ENCODE peak calls at places on chromosome 4, in ten cellular contexts. G, W, X, S, A, T, D, K, I and Q are unnamed samples.

GRCh38 chr4:88522702-88523324 is 763 bp downstream of the PYURF start:
- DNase-seq in G (no peak), W (peak), X (no peak), S (peak), A (peak), T (no peak), D (peak), K (no peak), I (no peak), Q (peak)

GRCh38 chr4:104966349-104967033 is 180.2 kb upstream of the TET2 start:
- DNase-seq in G (no peak), W (no peak), X (no peak), S (peak), A (peak), T (peak), D (no peak), K (no peak), I (peak), Q (no peak)

GRCh38 chr4:7254736-7255487 is 62.6 kb downstream of the SORCS2 start:
- DNase-seq in G (no peak), W (peak), X (no peak), S (peak), A (no peak), T (no peak), D (peak), K (no peak), I (no peak), Q (no peak)

GRCh38 chr4:8202526-8203375 is 3.7 kb downstream of the SH3TC1 start:
- DNase-seq in G (no peak), W (no peak), X (no peak), S (no peak), A (no peak), T (no peak), D (no peak), K (no peak), I (no peak), Q (no peak)

GRCh38 chr4:17690898-17691297 is 76.5 kb downstream of the MED28 start:
- DNase-seq in G (no peak), W (no peak), X (no peak), S (no peak), A (peak), T (no peak), D (no peak), K (no peak), I (peak), Q (no peak)

GRCh38 chr4:150108693-150109092 is 30.4 kb downstream of the DCLK2 start:
- DNase-seq in G (no peak), W (no peak), X (no peak), S (no peak), A (no peak), T (no peak), D (no peak), K (no peak), I (no peak), Q (no peak)

GRCh38 chr4:139419388-139419914 is 34.5 kb upstream of the RAB33B start:
- DNase-seq in G (no peak), W (peak), X (no peak), S (peak), A (no peak), T (no peak), D (no peak), K (peak), I (peak), Q (peak)

GRCh38 chr4:30901781-30902479 is 181.8 kb downstream of the PCDH7 start:
- DNase-seq in G (no peak), W (no peak), X (no peak), S (no peak), A (no peak), T (no peak), D (no peak), K (no peak), I (no peak), Q (no peak)

GRCh38 chr4:175090116-175090515 is 172.0 kb downstream of the ADAM29 start:
- DNase-seq in G (no peak), W (no peak), X (no peak), S (no peak), A (no peak), T (no peak), D (no peak), K (no peak), I (no peak), Q (no peak)

GRCh38 chr4:150395872-150396271 is 186.1 kb upstream of the MAB21L2 start:
- DNase-seq in G (no peak), W (no peak), X (no peak), S (no peak), A (no peak), T (no peak), D (no peak), K (no peak), I (no peak), Q (no peak)

GRCh38 chr4:21811576-21811975 is 137.0 kb downstream of the KCNIP4 start:
- DNase-seq in G (no peak), W (no peak), X (no peak), S (peak), A (peak), T (no peak), D (no peak), K (peak), I (no peak), Q (no peak)

GRCh38 chr4:153538408-153539057 is 72.4 kb downstream of the TMEM131L start:
- DNase-seq in G (no peak), W (no peak), X (no peak), S (peak), A (no peak), T (no peak), D (no peak), K (no peak), I (no peak), Q (no peak)

GRCh38 chr4:138409670-138410069 is 167.5 kb upstream of the SLC7A11 start:
- DNase-seq in G (no peak), W (no peak), X (no peak), S (no peak), A (no peak), T (no peak), D (no peak), K (no peak), I (no peak), Q (no peak)

GRCh38 chr4:41525129-41525528 is 12.8 kb upstream of the LIMCH1 start:
- DNase-seq in G (no peak), W (peak), X (no peak), S (peak), A (no peak), T (no peak), D (no peak), K (peak), I (no peak), Q (no peak)

GRCh38 chr4:10926025-10926424 is 241.5 kb upstream of the CLNK start:
- DNase-seq in G (no peak), W (peak), X (no peak), S (peak), A (no peak), T (no peak), D (no peak), K (peak), I (no peak), Q (no peak)

GRCh38 chr4:7539659-7540058 is 104.9 kb upstream of the PSAPL1 start:
- DNase-seq in G (peak), W (peak), X (peak), S (no peak), A (peak), T (peak), D (no peak), K (no peak), I (no peak), Q (peak)

GRCh38 chr4:47213539-47213938 is 182.2 kb downstream of the GABRB1 start:
- DNase-seq in G (no peak), W (no peak), X (no peak), S (no peak), A (no peak), T (no peak), D (no peak), K (no peak), I (no peak), Q (no peak)

GRCh38 chr4:41746025-41746439 is 2.5 kb downstream of the PHOX2B start:
- DNase-seq in G (no peak), W (no peak), X (no peak), S (no peak), A (no peak), T (no peak), D (no peak), K (no peak), I (no peak), Q (no peak)

GRCh38 chr4:165016971-165017370 is 14.8 kb upstream of the TRIM60 start:
- DNase-seq in G (no peak), W (no peak), X (no peak), S (peak), A (peak), T (no peak), D (no peak), K (no peak), I (no peak), Q (no peak)

GRCh38 chr4:159296061-159296460 is 193.2 kb downstream of the RAPGEF2 start:
- DNase-seq in G (no peak), W (no peak), X (no peak), S (no peak), A (peak), T (no peak), D (no peak), K (peak), I (no peak), Q (no peak)

GRCh38 chr4:28350485-28350884 is 1489.8 kb downstream of the STIM2 start:
- DNase-seq in G (no peak), W (no peak), X (no peak), S (peak), A (peak), T (no peak), D (no peak), K (no peak), I (no peak), Q (no peak)

GRCh38 chr4:48032721-48033120 is 16.1 kb downstream of the NIPAL1 start:
- DNase-seq in G (no peak), W (no peak), X (no peak), S (peak), A (no peak), T (no peak), D (no peak), K (no peak), I (no peak), Q (no peak)

GRCh38 chr4:8332038-8332857 is 62.7 kb downstream of the HTRA3 start:
- DNase-seq in G (no peak), W (no peak), X (no peak), S (no peak), A (no peak), T (no peak), D (no peak), K (no peak), I (no peak), Q (no peak)

GRCh38 chr4:161714022-161714751 is 449.6 kb downstream of the FSTL5 start:
- DNase-seq in G (no peak), W (peak), X (no peak), S (no peak), A (peak), T (no peak), D (no peak), K (peak), I (no peak), Q (no peak)

GRCh38 chr4:187270154-187270553 is 546.5 kb upstream of the FAT1 start:
- DNase-seq in G (no peak), W (no peak), X (no peak), S (no peak), A (no peak), T (no peak), D (no peak), K (no peak), I (no peak), Q (no peak)

GRCh38 chr4:157992948-157993839 is 179.6 kb downstream of the GASK1B start:
- DNase-seq in G (no peak), W (no peak), X (no peak), S (no peak), A (no peak), T (no peak), D (no peak), K (no peak), I (no peak), Q (no peak)

GRCh38 chr4:112140536-112140935 is 4.7 kb upstream of the FAM241A start:
- DNase-seq in G (no peak), W (no peak), X (no peak), S (peak), A (no peak), T (no peak), D (no peak), K (no peak), I (no peak), Q (no peak)

GRCh38 chr4:137534516-137534915 is 2.2 kb upstream of the PCDH18 start:
- DNase-seq in G (no peak), W (no peak), X (no peak), S (peak), A (no peak), T (no peak), D (no peak), K (no peak), I (no peak), Q (no peak)

GRCh38 chr4:109432676-109433075 is 939 bp upstream of the SEC24B start:
- DNase-seq in G (no peak), W (peak), X (no peak), S (peak), A (no peak), T (peak), D (no peak), K (peak), I (no peak), Q (no peak)

GRCh38 chr4:57037982-57038604 is 59.4 kb downstream of the POLR2B start:
- DNase-seq in G (no peak), W (no peak), X (no peak), S (peak), A (peak), T (no peak), D (peak), K (no peak), I (peak), Q (peak)

GRCh38 chr4:68373513-68373912 is 23.6 kb upstream of the YTHDC1 start:
- DNase-seq in G (peak), W (peak), X (peak), S (peak), A (no peak), T (peak), D (peak), K (peak), I (peak), Q (peak)

GRCh38 chr4:123867910-123868587 is 471.5 kb downstream of the SPRY1 start:
- DNase-seq in G (no peak), W (no peak), X (no peak), S (peak), A (no peak), T (no peak), D (no peak), K (no peak), I (no peak), Q (no peak)

GRCh38 chr4:119139316-119139715 is 3.7 kb downstream of the MYOZ2 start:
- DNase-seq in G (no peak), W (no peak), X (no peak), S (peak), A (no peak), T (no peak), D (no peak), K (peak), I (no peak), Q (no peak)

GRCh38 chr4:124097447-124097846 is 615.1 kb downstream of the ANKRD50 start:
- DNase-seq in G (no peak), W (no peak), X (no peak), S (no peak), A (no peak), T (no peak), D (no peak), K (no peak), I (no peak), Q (no peak)

GRCh38 chr4:5051210-5051691 is at the start of gene STK32B:
- DNase-seq in G (no peak), W (peak), X (no peak), S (peak), A (peak), T (no peak), D (peak), K (peak), I (no peak), Q (no peak)

GRCh38 chr4:5052726-5053425 is 1.6 kb downstream of the STK32B start:
- DNase-seq in G (no peak), W (no peak), X (no peak), S (no peak), A (peak), T (no peak), D (no peak), K (no peak), I (no peak), Q (no peak)

GRCh38 chr4:5050520-5050955 is 742 bp upstream of the STK32B start:
- DNase-seq in G (no peak), W (peak), X (no peak), S (peak), A (peak), T (no peak), D (peak), K (peak), I (peak), Q (peak)

GRCh38 chr4:5052424-5052702 is 1.1 kb downstream of the STK32B start:
- DNase-seq in G (no peak), W (peak), X (no peak), S (no peak), A (no peak), T (no peak), D (no peak), K (no peak), I (no peak), Q (no peak)

GRCh38 chr4:5051692-5052423 is 578 bp downstream of the STK32B start:
- DNase-seq in G (no peak), W (peak), X (no peak), S (no peak), A (no peak), T (no peak), D (peak), K (peak), I (no peak), Q (peak)
- H3K27ac ChIP-seq in G (no peak), W (no peak), X (no peak), S (no peak), A (no peak), T (no peak), D (no peak), K (peak), I (no peak), Q (no peak)

GRCh38 chr4:74625981-74626380 is 168.3 kb downstream of the BTC start:
- DNase-seq in G (no peak), W (no peak), X (no peak), S (no peak), A (no peak), T (no peak), D (no peak), K (no peak), I (no peak), Q (no peak)
- H3K27ac ChIP-seq in G (no peak), W (no peak), X (no peak), S (no peak), A (peak), T (no peak), D (no peak), K (no peak), I (no peak), Q (no peak)

GRCh38 chr4:183262776-183263100 is 57.3 kb downstream of the CLDN22 start:
- DNase-seq in G (no peak), W (no peak), X (no peak), S (no peak), A (no peak), T (no peak), D (no peak), K (no peak), I (no peak), Q (no peak)

GRCh38 chr4:183266386-183266785 is 53.7 kb downstream of the CLDN22 start:
- DNase-seq in G (no peak), W (peak), X (no peak), S (no peak), A (no peak), T (no peak), D (no peak), K (no peak), I (no peak), Q (no peak)

GRCh38 chr4:183264614-183265013 is 55.5 kb downstream of the CLDN22 start:
- DNase-seq in G (no peak), W (no peak), X (no peak), S (no peak), A (no peak), T (no peak), D (no peak), K (peak), I (no peak), Q (no peak)

GRCh38 chr4:183260491-183261151 is 59.5 kb downstream of the CLDN22 start:
- DNase-seq in G (no peak), W (no peak), X (no peak), S (no peak), A (peak), T (no peak), D (no peak), K (no peak), I (no peak), Q (no peak)

DNA sequence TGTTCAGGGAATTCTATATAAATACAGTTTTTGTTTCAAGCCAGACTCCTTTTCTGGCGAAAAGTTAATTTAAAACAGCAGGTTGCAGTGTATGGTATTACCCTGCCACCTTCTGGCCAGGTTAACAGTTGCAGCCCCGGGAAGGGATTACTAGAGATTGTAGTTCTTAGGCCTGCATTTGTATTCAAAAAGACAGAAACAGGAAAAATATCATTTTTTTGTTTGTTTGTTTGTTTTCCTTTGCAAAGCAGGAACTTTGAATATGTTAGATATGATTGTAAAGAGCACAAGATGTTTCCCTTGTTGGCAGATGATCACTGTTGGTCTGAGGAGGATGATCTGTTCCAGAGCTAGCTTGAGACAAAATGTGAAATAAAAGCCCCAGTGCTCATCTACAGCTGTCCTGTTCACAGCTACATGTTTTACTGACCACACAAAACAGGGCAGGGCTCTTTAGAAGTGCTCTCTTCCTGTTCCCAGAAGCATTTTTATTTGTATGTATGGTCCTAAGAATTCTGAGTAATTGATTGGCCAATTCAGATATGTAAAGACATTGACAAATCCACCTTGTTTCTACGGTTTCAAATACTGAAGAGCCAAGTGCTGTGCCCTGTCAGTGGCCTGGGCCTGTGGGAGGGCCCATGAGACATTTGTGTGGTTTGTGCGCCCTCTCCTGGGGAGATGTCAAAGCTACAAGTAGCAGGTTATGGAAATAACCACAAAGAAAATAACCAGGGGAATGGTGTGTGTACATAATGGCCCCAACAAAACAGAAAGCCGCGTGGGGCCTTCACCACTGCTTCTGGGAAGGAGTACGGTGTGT is 57.9 kb downstream of the CLDN22 start:
- DNase-seq in G (peak), W (peak), X (peak), S (peak), A (peak), T (peak), D (peak), K (peak), I (peak), Q (peak)
- H3K27ac ChIP-seq in G (no peak), W (no peak), X (no peak), S (no peak), A (peak), T (no peak), D (peak), K (no peak), I (peak), Q (peak)

GRCh38 chr4:55884851-55885219 is 31.4 kb downstream of the EXOC1 start:
- DNase-seq in G (no peak), W (no peak), X (no peak), S (no peak), A (no peak), T (no peak), D (no peak), K (no peak), I (no peak), Q (no peak)
- H3K27ac ChIP-seq in G (no peak), W (no peak), X (no peak), S (no peak), A (no peak), T (no peak), D (no peak), K (no peak), I (no peak), Q (no peak)